ENCODE peak calls at places on chromosomes 11 and 22, in eight cellular contexts. B, D, M, R, T, C, L and X are unnamed samples.

GRCh38 chr11:117610045-117610444 is 187.0 kb downstream of the DSCAML1 start:
- DNase-seq in B (no peak), D (peak), M (peak), R (no peak), T (no peak), C (no peak), L (no peak), X (no peak)

GRCh38 chr22:46070215-46070721 is 80.1 kb upstream of the PPARA start:
- DNase-seq in B (peak), D (peak), M (peak), R (peak), T (no peak), C (peak), L (peak), X (no peak)

GRCh38 chr22:23903328-23903971 is 9.3 kb downstream of the MIF start:
- DNase-seq in B (no peak), D (no peak), M (no peak), R (no peak), T (no peak), C (no peak), L (no peak), X (no peak)

GRCh38 chr11:95144313-95145235 is 54.9 kb downstream of the ENDOD1 start:
- DNase-seq in B (no peak), D (no peak), M (peak), R (no peak), T (no peak), C (no peak), L (no peak), X (no peak)

GRCh38 chr11:78000193-78000592 is 5.7 kb upstream of the INTS4 start:
- DNase-seq in B (no peak), D (peak), M (peak), R (peak), T (no peak), C (peak), L (no peak), X (no peak)

GRCh38 chr11:57248780-57249383 is 11.8 kb upstream of the APLNR start:
- DNase-seq in B (peak), D (peak), M (peak), R (peak), T (peak), C (peak), L (peak), X (no peak)

GRCh38 chr22:24938741-24939341 is 7.7 kb downstream of the LHFPL7 start:
- DNase-seq in B (no peak), D (peak), M (peak), R (peak), T (no peak), C (peak), L (no peak), X (no peak)

GRCh38 chr11:68053981-68054812 is 15.4 kb downstream of the TCIRG1 start:
- DNase-seq in B (no peak), D (no peak), M (no peak), R (no peak), T (no peak), C (no peak), L (no peak), X (no peak)

DNA sequence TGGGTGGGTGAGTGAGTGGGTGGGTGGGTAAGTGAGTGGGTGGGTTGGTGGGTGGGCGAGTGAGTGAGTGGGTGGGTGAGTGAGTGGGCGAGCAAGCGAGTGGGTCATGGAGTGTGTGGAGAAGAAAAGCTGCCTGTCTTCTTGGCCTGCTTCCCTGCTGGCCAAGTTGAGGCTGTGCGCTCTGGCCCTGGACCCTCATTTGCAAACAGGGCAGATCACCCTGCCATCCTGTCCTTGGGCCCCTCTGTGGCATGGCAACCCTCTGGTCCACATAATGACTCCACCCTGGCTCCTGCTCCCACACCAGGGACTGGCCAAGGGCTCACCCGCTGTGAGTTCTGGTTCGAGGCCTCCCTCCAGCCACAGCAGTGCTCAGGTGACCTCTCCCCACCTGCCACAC is 35.1 kb downstream of the CAPN1 start:
- DNase-seq in B (no peak), D (no peak), M (no peak), R (no peak), T (no peak), C (peak), L (no peak), X (no peak)
- TF ChIP-seq CTCF in B (no peak), D (no peak), M (no peak), R (no peak), T (no peak), C (peak), L (no peak), X (no peak)

DNA sequence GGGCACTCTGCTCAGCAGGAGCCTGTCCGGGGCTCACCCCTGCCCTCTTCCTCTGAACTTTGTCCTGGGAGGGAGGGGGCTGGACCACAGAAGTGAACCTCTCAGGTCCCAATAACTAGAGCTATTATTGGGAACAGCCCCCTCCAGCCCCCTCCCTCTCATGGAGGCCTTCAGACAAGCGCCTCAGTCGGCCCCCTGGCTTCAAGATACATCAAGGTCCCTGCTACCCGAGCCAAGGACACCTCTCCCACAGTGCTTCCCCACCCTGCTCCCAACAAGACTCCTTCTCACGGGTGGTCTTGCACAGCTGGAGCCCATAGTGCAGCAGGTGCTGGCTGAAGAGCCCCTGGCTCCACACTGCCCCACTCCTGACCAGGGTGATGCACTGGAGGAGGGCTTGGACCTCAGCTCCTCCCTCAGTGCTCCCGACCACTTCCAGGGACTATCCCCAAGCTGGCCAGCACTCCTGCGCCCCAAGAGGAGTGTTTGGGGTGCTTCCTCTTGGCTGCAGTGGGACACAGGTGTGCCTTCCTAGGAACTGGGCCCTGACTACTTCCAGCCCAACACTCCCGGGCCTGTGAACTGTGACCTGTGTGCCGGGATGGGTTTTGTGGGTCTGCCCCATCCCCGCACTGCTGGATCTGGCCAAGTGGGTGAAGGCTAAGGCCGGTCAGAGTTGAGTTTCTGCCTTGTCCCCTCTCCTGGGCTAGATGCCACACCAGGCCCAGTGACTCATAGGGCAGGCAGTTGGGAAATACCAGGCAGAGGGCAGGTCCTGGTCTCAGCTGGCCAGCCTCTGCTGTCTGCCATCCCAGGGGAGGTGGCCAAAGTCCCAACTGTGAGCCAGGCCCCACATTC is 2.2 kb downstream of the PNPLA2 start:
- DNase-seq in B (peak), D (peak), M (peak), R (no peak), T (peak), C (no peak), L (peak), X (no peak)
- TF ChIP-seq CTCF in B (no peak), D (no peak), M (no peak), R (no peak), T (no peak), C (no peak), L (no peak), X (no peak)

GRCh38 chr22:26086359-26086758 is 82.9 kb upstream of the SEZ6L start:
- DNase-seq in B (no peak), D (no peak), M (no peak), R (no peak), T (no peak), C (no peak), L (no peak), X (no peak)
- TF ChIP-seq CTCF in B (no peak), D (no peak), M (no peak), R (peak), T (no peak), C (peak), L (peak), X (peak)

GRCh38 chr11:61793084-61793828 is 545 bp downstream of the FEN1 start:
- DNase-seq in B (no peak), D (peak), M (no peak), R (peak), T (no peak), C (no peak), L (peak), X (no peak)

GRCh38 chr11:61793829-61794204 is 1.1 kb downstream of the FEN1 start:
- DNase-seq in B (no peak), D (no peak), M (no peak), R (no peak), T (no peak), C (no peak), L (peak), X (no peak)

GRCh38 chr11:61794579-61794978 is 1.9 kb downstream of the FEN1 start:
- DNase-seq in B (no peak), D (no peak), M (no peak), R (no peak), T (no peak), C (no peak), L (no peak), X (no peak)

GRCh38 chr11:61792310-61793083 is at the start of the genes FEN1 and TMEM258:
- DNase-seq in B (peak), D (peak), M (peak), R (peak), T (peak), C (peak), L (peak), X (peak)

DNA sequence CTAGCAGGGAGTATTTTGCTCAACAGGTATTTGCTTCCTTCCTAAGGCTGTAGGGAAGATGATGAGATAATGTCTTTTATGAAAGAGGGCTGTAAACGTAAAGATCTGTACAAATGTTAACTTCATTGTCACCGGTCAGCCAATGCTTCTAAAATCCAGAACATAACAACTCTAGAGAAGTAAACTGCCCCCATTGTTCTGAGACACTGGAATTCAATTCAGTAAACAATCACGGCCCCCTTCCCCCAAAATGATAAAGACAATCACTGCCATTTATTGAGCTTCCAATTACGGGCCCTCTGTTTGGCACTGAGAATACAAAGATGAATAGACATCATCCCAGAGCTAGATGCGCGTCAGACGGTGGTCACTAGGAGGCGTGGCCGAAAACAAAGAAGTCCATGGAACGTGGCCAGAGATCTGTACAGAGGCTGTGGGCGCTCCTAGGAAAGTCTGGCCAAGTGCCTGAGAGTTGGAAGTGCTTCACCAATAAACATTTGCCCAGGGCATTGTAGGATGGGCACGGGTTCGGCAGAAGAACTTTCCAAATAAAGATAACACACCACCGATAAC is 576 bp downstream of the TMEM258 start:
- DNase-seq in B (peak), D (peak), M (peak), R (peak), T (peak), C (no peak), L (peak), X (no peak)
- TF ChIP-seq CTCF in B (no peak), D (no peak), M (no peak), R (peak), T (no peak), C (no peak), L (no peak), X (no peak)

GRCh38 chr22:36221799-36222751 is 17.3 kb downstream of the APOL2 start:
- DNase-seq in B (no peak), D (peak), M (peak), R (peak), T (peak), C (peak), L (peak), X (no peak)
- TF ChIP-seq CTCF in B (peak), D (peak), M (peak), R (peak), T (peak), C (peak), L (peak), X (peak)

GRCh38 chr11:131371791-131372104 is 1.3 kb downstream of the NTM start:
- DNase-seq in B (no peak), D (no peak), M (no peak), R (no peak), T (no peak), C (no peak), L (no peak), X (no peak)

GRCh38 chr11:131370901-131371790 is 731 bp downstream of the NTM start:
- DNase-seq in B (no peak), D (no peak), M (no peak), R (no peak), T (no peak), C (no peak), L (no peak), X (no peak)

GRCh38 chr11:131373326-131373725 is 2.9 kb downstream of the NTM start:
- DNase-seq in B (no peak), D (no peak), M (no peak), R (peak), T (no peak), C (no peak), L (no peak), X (no peak)

GRCh38 chr11:131372243-131372930 is 2.0 kb downstream of the NTM start:
- DNase-seq in B (no peak), D (no peak), M (no peak), R (no peak), T (no peak), C (no peak), L (no peak), X (no peak)

DNA sequence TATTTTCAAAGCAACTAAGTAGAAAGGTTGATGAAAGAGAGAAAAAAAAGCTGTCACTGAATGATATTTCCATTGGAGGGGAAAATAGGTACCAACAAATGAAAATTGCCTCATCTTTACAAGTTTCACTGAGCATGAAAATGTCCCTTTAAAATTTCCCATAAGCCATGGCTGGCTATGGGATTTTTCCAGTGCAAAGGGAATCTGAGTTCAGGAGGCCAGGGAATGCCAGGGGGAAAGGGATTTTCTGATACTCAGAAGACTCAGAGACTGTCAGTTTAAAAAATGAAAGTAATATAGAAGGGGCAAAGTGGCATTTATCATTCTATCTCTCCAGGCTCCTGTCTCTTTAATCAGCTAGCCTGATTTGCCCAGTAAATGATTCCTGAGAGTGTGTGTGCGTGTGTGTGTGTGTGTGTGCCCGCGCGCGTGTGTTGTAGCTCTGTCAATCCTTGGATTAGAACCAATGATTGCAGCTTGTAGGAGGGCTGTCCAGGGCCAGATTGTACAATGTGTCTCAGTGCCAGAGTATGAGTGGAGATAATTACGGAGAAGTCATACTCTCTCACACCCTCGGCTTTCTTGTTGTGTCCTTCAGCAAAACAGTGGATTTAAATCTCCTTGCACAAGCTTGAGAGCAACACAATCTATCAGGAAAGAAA is at the start of gene NTM:
- DNase-seq in B (peak), D (no peak), M (peak), R (peak), T (no peak), C (no peak), L (peak), X (no peak)
- TF ChIP-seq CTCF in B (no peak), D (no peak), M (no peak), R (no peak), T (no peak), C (no peak), L (no peak), X (no peak)

GRCh38 chr22:42704896-42705295 is 15.8 kb downstream of the A4GALT start:
- DNase-seq in B (no peak), D (no peak), M (no peak), R (peak), T (no peak), C (no peak), L (no peak), X (no peak)

GRCh38 chr22:42711895-42712837 is 8.5 kb downstream of the A4GALT start:
- DNase-seq in B (no peak), D (no peak), M (no peak), R (no peak), T (no peak), C (no peak), L (no peak), X (no peak)

GRCh38 chr22:42711281-42711731 is 9.4 kb downstream of the A4GALT start:
- DNase-seq in B (no peak), D (no peak), M (peak), R (no peak), T (no peak), C (no peak), L (no peak), X (no peak)

GRCh38 chr22:42702675-42703074 is 18.0 kb downstream of the A4GALT start:
- DNase-seq in B (no peak), D (no peak), M (no peak), R (peak), T (no peak), C (no peak), L (peak), X (no peak)

GRCh38 chr22:42708393-42708792 is 12.3 kb downstream of the A4GALT start:
- DNase-seq in B (no peak), D (no peak), M (no peak), R (no peak), T (no peak), C (no peak), L (no peak), X (no peak)
- TF ChIP-seq CTCF in B (no peak), D (no peak), M (no peak), R (no peak), T (no peak), C (no peak), L (no peak), X (no peak)

GRCh38 chr11:93238956-93239355 is 41.2 kb upstream of the SLC36A4 start:
- DNase-seq in B (no peak), D (no peak), M (no peak), R (no peak), T (no peak), C (no peak), L (no peak), X (no peak)

GRCh38 chr11:93234602-93235207 is 36.9 kb upstream of the SLC36A4 start:
- DNase-seq in B (peak), D (peak), M (peak), R (peak), T (peak), C (peak), L (peak), X (peak)

DNA sequence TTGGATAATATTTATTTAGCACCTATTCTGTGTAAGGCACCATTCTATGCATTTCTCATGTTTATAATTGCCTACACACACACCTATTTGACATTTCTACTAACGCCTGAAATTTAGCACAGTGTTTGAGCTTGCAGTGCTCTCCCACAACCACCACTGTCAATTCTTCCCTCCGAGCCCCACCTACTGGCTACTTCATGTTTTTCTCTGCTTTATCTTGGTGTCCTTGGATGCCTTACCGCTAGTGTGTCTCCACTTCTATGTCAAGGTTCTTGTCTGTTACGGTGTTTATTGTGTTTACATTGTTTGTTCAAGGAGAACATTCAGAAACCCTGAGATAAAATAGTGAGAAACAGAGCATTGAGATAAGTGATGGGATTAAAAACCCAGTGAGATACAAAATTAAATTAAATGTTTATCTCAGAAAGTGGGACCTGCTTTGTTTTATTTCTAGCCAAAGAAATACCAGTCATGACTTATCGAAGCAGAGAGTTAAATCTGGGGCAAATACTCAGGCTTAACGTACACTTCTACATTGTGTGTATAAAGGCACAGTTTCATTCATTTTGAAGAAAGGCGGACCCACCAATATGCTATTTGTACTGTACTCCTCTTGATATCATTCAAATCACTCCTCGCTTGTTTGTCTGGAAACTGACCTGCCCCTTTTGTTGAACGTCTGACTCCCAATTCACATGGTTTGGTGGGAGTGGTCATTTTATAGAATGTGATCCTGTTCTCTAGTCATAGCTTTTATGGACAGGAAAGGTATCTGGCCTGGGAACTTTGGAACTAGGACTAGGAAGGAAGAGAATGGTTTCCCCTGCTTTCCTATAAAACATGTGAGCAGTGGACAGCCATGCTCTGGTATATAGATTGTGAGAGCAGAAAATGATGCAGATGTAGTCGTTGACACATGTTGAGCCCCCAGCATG is 39.2 kb upstream of the SLC36A4 start:
- DNase-seq in B (no peak), D (peak), M (peak), R (peak), T (peak), C (peak), L (no peak), X (no peak)
- TF ChIP-seq CTCF in B (no peak), D (peak), M (peak), R (peak), T (no peak), C (peak), L (peak), X (peak)